ENCODE peak calls at places on chromosomes 5 and 9, in nine cellular contexts. L is KG1; G is activated CD4-positive, alpha-beta T cell treated with anti-CD3 and anti-CD28 coated beads for 24 hours; H is adipocyte; C is T-helper 9 cell; J is thyroid gland; F is midbrain; U is frontal cortex; O is MV-4-11. Z is an unnamed sample.

GRCh38 chr5:117692606-117693005 is 1118.0 kb upstream of the SEMA6A start:
- DNase-seq in F (no peak), L (no peak), U (no peak), J (no peak), G (no peak), O (no peak), C (no peak), H (no peak), Z (no peak)

GRCh38 chr5:14806452-14806851 is 65.1 kb downstream of the ANKH start:
- DNase-seq in C (no peak), F (no peak), G (no peak), H (no peak), O (no peak), U (no peak), L (no peak), J (peak), Z (no peak)

GRCh38 chr5:59380350-59380951 is 513.1 kb downstream of the PDE4D start:
- DNase-seq in O (peak), U (no peak), H (peak), J (no peak), C (no peak), F (peak), G (no peak), L (peak), Z (no peak)

GRCh38 chr5:53482717-53483638 is 2.5 kb downstream of the FST start:
- DNase-seq in L (no peak), C (no peak), F (no peak), H (peak), U (no peak), G (no peak), J (peak), O (no peak), Z (no peak)

GRCh38 chr5:36877667-36878420 is 1.3 kb downstream of the NIPBL start:
- DNase-seq in G (no peak), L (no peak), C (no peak), F (no peak), O (no peak), H (peak), U (no peak), J (no peak), Z (no peak)

GRCh38 chr5:57779383-57780223 is 297.0 kb upstream of the ACTBL2 start:
- DNase-seq in F (peak), G (no peak), C (no peak), U (no peak), L (peak), H (peak), O (peak), J (peak), Z (no peak)

GRCh38 chr9:134041649-134041962 is 16.3 kb downstream of the BRD3OS start:
- DNase-seq in J (no peak), H (no peak), G (no peak), U (no peak), C (no peak), O (no peak), F (no peak), L (no peak), Z (no peak)

GRCh38 chr5:40399349-40399748 is 280.4 kb upstream of the PTGER4 start:
- DNase-seq in O (no peak), L (no peak), C (no peak), H (peak), U (no peak), J (no peak), G (no peak), F (no peak), Z (no peak)

GRCh38 chr9:72984150-72984947 is 31.5 kb upstream of the ALDH1A1 start:
- DNase-seq in F (no peak), C (no peak), L (no peak), U (no peak), O (no peak), H (no peak), J (no peak), G (no peak), Z (no peak)

Z was measured in activated T-cell treated with anti-CD3 and anti-CD28 coated beads for 1 hour.